ENCODE peak calls at places on chromosomes 6 and 20, in eight cellular contexts. T is LoVo; M is GM12865; D is fibroblast of lung; V is CD8-positive, alpha-beta T cell; H is naive B cell; E is renal cortical epithelial cell; Z is HFF-Myc. J is an unnamed sample.

GRCh38 chr20:21615617-21616080 is 89.8 kb upstream of the PAX1 start:
- DNase-seq in T (peak; percentile 54), M (peak; percentile 67), D (peak; percentile 22), V (peak; percentile 44), H (no peak), E (peak; percentile 37), Z (no peak), J (no peak)

GRCh38 chr20:35077341-35077740 is 15.3 kb downstream of the TRPC4AP start:
- DNase-seq in T (no peak), M (no peak), D (no peak), V (no peak), H (no peak), E (no peak), Z (no peak), J (no peak)

GRCh38 chr6:142706200-142706599 is 238.8 kb downstream of the HIVEP2 start:
- DNase-seq in T (no peak), M (no peak), D (no peak), V (no peak), H (no peak), E (no peak), Z (no peak), J (no peak)

GRCh38 chr6:158168054-158168303 is at the start of gene SERAC1:
- DNase-seq in T (no peak), M (no peak), D (no peak), V (no peak), H (no peak), E (no peak), Z (no peak), J (no peak)

GRCh38 chr6:14664112-14664592 is 546.6 kb downstream of the CD83 start:
- DNase-seq in T (no peak), M (peak; percentile 53), D (no peak), V (no peak), H (peak; percentile 85), E (no peak), Z (no peak), J (no peak)

GRCh38 chr20:50995506-50995905 is 27.4 kb downstream of the KCNG1 start:
- DNase-seq in T (no peak), M (no peak), D (peak; percentile 46), V (no peak), H (no peak), E (peak; percentile 4), Z (no peak), J (no peak)

GRCh38 chr6:30175765-30176164 is 12.4 kb downstream of the TRIM15 start:
- DNase-seq in T (no peak), M (no peak), D (no peak), V (no peak), H (no peak), E (no peak), Z (no peak), J (no peak)

GRCh38 chr6:21079468-21080048 is 514.0 kb upstream of the SOX4 start:
- DNase-seq in T (no peak), M (no peak), D (peak; percentile 22), V (no peak), H (no peak), E (peak; percentile 67), Z (no peak), J (peak; percentile 82)

GRCh38 chr20:9144643-9145042 is 75.8 kb downstream of the PLCB4 start:
- DNase-seq in T (no peak), M (no peak), D (no peak), V (no peak), H (no peak), E (no peak), Z (no peak), J (no peak)

GRCh38 chr6:138454976-138455706 is 44.2 kb downstream of the NHSL1 start:
- DNase-seq in T (peak; percentile 75), M (peak; percentile 61), D (no peak), V (peak; percentile 65), H (peak; percentile 43), E (peak; percentile 84), Z (no peak), J (no peak)

GRCh38 chr6:95142101-95142500 is 435.2 kb upstream of the MANEA start:
- DNase-seq in T (no peak), M (no peak), D (no peak), V (no peak), H (no peak), E (no peak), Z (no peak), J (no peak)

GRCh38 chr6:143368426-143368825 is 82.1 kb downstream of the ADAT2 start:
- DNase-seq in T (no peak), M (peak; percentile 76), D (peak; percentile 44), V (no peak), H (no peak), E (no peak), Z (no peak), J (no peak)

GRCh38 chr6:149840345-149841075 is 23.6 kb downstream of the LRP11 start:
- DNase-seq in T (peak; percentile 77), M (peak; percentile 54), D (peak; percentile 81), V (peak; percentile 41), H (no peak), E (peak; percentile 46), Z (no peak), J (no peak)

GRCh38 chr20:38840894-38841470 is 35.5 kb downstream of the PPP1R16B start:
- DNase-seq in T (no peak), M (no peak), D (no peak), V (no peak), H (no peak), E (no peak), Z (no peak), J (no peak)

GRCh38 chr6:35262596-35262995 is 3.1 kb downstream of the ZNF76 start:
- DNase-seq in T (no peak), M (no peak), D (peak; percentile 52), V (no peak), H (no peak), E (peak; percentile 19), Z (no peak), J (no peak)

GRCh38 chr6:156976144-156977088 is 199.2 kb downstream of the ARID1B start:
- DNase-seq in T (no peak), M (peak; percentile 83), D (no peak), V (no peak), H (no peak), E (no peak), Z (no peak), J (no peak)

GRCh38 chr20:33275215-33275614 is 7.8 kb upstream of the BPIFB1 start:
- DNase-seq in T (no peak), M (no peak), D (no peak), V (no peak), H (no peak), E (no peak), Z (no peak), J (no peak)

GRCh38 chr6:84411060-84411629 is 183.7 kb upstream of the CEP162 start:
- DNase-seq in T (no peak), M (no peak), D (peak; percentile 83), V (no peak), H (no peak), E (peak; percentile 45), Z (peak; percentile 45), J (peak; percentile 48)

GRCh38 chr6:138001750-138002349 is 105.4 kb downstream of the PERP start:
- DNase-seq in T (peak; percentile 68), M (peak; percentile 63), D (peak; percentile 66), V (peak; percentile 70), H (peak; percentile 33), E (peak; percentile 46), Z (peak; percentile 15), J (no peak)

GRCh38 chr6:122790740-122791679 is 2.0 kb downstream of the SMPDL3A start:
- DNase-seq in T (no peak), M (no peak), D (peak; percentile 68), V (no peak), H (no peak), E (peak; percentile 72), Z (no peak), J (no peak)

GRCh38 chr20:17281478-17281877 is 54.6 kb downstream of the PCSK2 start:
- DNase-seq in T (no peak), M (peak; percentile 47), D (no peak), V (no peak), H (no peak), E (peak; percentile 3), Z (no peak), J (no peak)

GRCh38 chr6:35611235-35611634 is 77.5 kb downstream of the FKBP5 start:
- DNase-seq in T (no peak), M (peak; percentile 46), D (peak; percentile 63), V (peak; percentile 20), H (no peak), E (peak; percentile 30), Z (no peak), J (peak; percentile 26)

GRCh38 chr6:439681-440167 is 48.2 kb downstream of the IRF4 start:
- DNase-seq in T (no peak), M (no peak), D (peak; percentile 42), V (no peak), H (no peak), E (no peak), Z (no peak), J (no peak)

GRCh38 chr20:35111141-35111888 is 18.7 kb upstream of the TRPC4AP start:
- DNase-seq in T (peak; percentile 11), M (no peak), D (peak; percentile 45), V (no peak), H (no peak), E (peak; percentile 84), Z (no peak), J (peak; percentile 55)

GRCh38 chr20:53865905-53866786 is 204.2 kb downstream of the BCAS1 start:
- DNase-seq in T (peak; percentile 72), M (peak; percentile 51), D (peak; percentile 60), V (no peak), H (peak; percentile 38), E (peak; percentile 90), Z (no peak), J (no peak)

GRCh38 chr6:167392631-167393301 is 67.9 kb downstream of the TTLL2 start:
- DNase-seq in T (no peak), M (no peak), D (no peak), V (no peak), H (no peak), E (no peak), Z (no peak), J (no peak)

GRCh38 chr6:11055127-11055627 is 11.1 kb upstream of the ELOVL2 start:
- DNase-seq in T (no peak), M (no peak), D (peak; percentile 31), V (no peak), H (no peak), E (peak; percentile 35), Z (no peak), J (no peak)

GRCh38 chr20:5221078-5221430 is 94.2 kb downstream of the CDS2 start:
- DNase-seq in T (no peak), M (no peak), D (no peak), V (no peak), H (no peak), E (no peak), Z (no peak), J (no peak)

GRCh38 chr20:32129863-32130262 is 20.3 kb downstream of the TM9SF4 start:
- DNase-seq in T (no peak), M (no peak), D (no peak), V (no peak), H (no peak), E (no peak), Z (no peak), J (no peak)

GRCh38 chr6:52512199-52512598 is 64.7 kb downstream of the TRAM2 start:
- DNase-seq in T (no peak), M (no peak), D (peak; percentile 92), V (no peak), H (no peak), E (peak; percentile 75), Z (no peak), J (no peak)

GRCh38 chr20:54611701-54612487 is 136.5 kb downstream of the DOK5 start:
- DNase-seq in T (no peak), M (no peak), D (peak; percentile 56), V (no peak), H (no peak), E (no peak), Z (no peak), J (no peak)

GRCh38 chr20:52748235-52748950 is 223.8 kb upstream of the TSHZ2 start:
- DNase-seq in T (no peak), M (no peak), D (peak; percentile 15), V (no peak), H (no peak), E (no peak), Z (no peak), J (no peak)

GRCh38 chr20:50218987-50219435 is 28.4 kb downstream of the CEBPB start:
- DNase-seq in T (no peak), M (no peak), D (no peak), V (no peak), H (no peak), E (no peak), Z (no peak), J (no peak)

GRCh38 chr6:78513856-78514255 is 353.5 kb upstream of the IRAK1BP1 start:
- DNase-seq in T (no peak), M (peak; percentile 17), D (no peak), V (no peak), H (no peak), E (no peak), Z (no peak), J (no peak)